ENCODE peak calls at places on chromosomes 3 and 15, in six cellular contexts. O, R, J, B, M and H are unnamed samples.

GRCh38 chr3:112615942-112616731 is 24.8 kb downstream of the CCDC80 start:
- DNase-seq in O (no peak), M (no peak), B (no peak), R (no peak), J (no peak), H (no peak)

GRCh38 chr3:123791898-123792297 is 92.2 kb downstream of the MYLK start:
- DNase-seq in B (no peak), R (no peak), M (no peak), J (no peak), O (no peak), H (no peak)

GRCh38 chr3:109718822-109719221 is 381.5 kb upstream of the DPPA4 start:
- DNase-seq in M (no peak), O (no peak), R (no peak), B (no peak), J (no peak), H (no peak)

GRCh38 chr15:90075420-90076289 is 26.6 kb downstream of the IDH2 start:
- DNase-seq in J (no peak), O (no peak), B (peak; percentile 5), M (no peak), R (no peak), H (no peak)

GRCh38 chr3:63576826-63577225 is 75.6 kb upstream of the SNTN start:
- DNase-seq in B (no peak), M (no peak), R (no peak), O (no peak), J (no peak), H (no peak)

GRCh38 chr3:53083496-53083895 is 37.6 kb upstream of the SFMBT1 start:
- DNase-seq in R (peak; percentile 65), B (no peak), O (no peak), J (no peak), M (no peak), H (no peak)

GRCh38 chr15:65979316-65979715 is 110.0 kb downstream of the RAB11A start:
- DNase-seq in R (peak; percentile 28), B (peak; percentile 1), O (no peak), M (no peak), J (peak; percentile 44), H (no peak)

GRCh38 chr3:134361162-134361831 is 12.9 kb downstream of the AMOTL2 start:
- DNase-seq in B (no peak), M (no peak), J (no peak), R (no peak), O (no peak), H (no peak)

GRCh38 chr3:156628095-156628690 is 46.2 kb upstream of the TIPARP start:
- DNase-seq in B (peak; percentile 72), M (no peak), J (no peak), R (no peak), O (no peak), H (no peak)

GRCh38 chr15:56817690-56818089 is 84.4 kb upstream of the ZNF280D start:
- DNase-seq in B (peak; percentile 80), O (no peak), M (no peak), J (no peak), R (peak; percentile 36), H (no peak)

GRCh38 chr15:34688699-34689098 is 66.1 kb downstream of the GJD2 start:
- DNase-seq in J (no peak), O (no peak), R (no peak), M (no peak), B (no peak), H (no peak)

GRCh38 chr3:136546718-136547117 is 205.5 kb downstream of the STAG1 start:
- DNase-seq in M (no peak), B (peak; percentile 32), O (no peak), R (no peak), J (no peak), H (no peak)

GRCh38 chr15:44535509-44536297 is 1.2 kb upstream of the EIF3J start:
- DNase-seq in O (peak; percentile 20), M (peak; percentile 50), R (peak; percentile 15), B (no peak), J (no peak), H (no peak)

GRCh38 chr3:184241447-184242296 is 7.1 kb downstream of the ALG3 start:
- DNase-seq in J (no peak), B (peak; percentile 14), R (peak; percentile 63), M (no peak), O (no peak), H (no peak)

GRCh38 chr3:150538324-150539208 is 7.7 kb downstream of the SERP1 start:
- DNase-seq in B (no peak), O (no peak), J (no peak), R (no peak), M (no peak), H (no peak)

GRCh38 chr3:104628185-104628789 is 738.4 kb upstream of the ALCAM start:
- DNase-seq in R (peak; percentile 13), B (peak; percentile 73), O (peak; percentile 24), M (no peak), J (peak; percentile 21), H (no peak)

GRCh38 chr15:100373942-100374341 is 32.2 kb upstream of the ADAMTS17 start:
- DNase-seq in R (no peak), O (no peak), J (no peak), M (no peak), B (no peak), H (no peak)

GRCh38 chr3:112417696-112418318 is 81.5 kb downstream of the BTLA start:
- DNase-seq in M (no peak), O (no peak), J (no peak), B (no peak), R (no peak), H (no peak)

GRCh38 chr15:92819312-92820232 is 80.6 kb upstream of the CHD2 start:
- DNase-seq in M (no peak), O (no peak), B (peak; percentile 35), R (no peak), J (no peak), H (no peak)

GRCh38 chr3:38575279-38575843 is 74.1 kb downstream of the SCN5A start:
- DNase-seq in J (no peak), R (no peak), B (no peak), M (no peak), O (no peak), H (no peak)

GRCh38 chr3:17765819-17766472 is 23.5 kb upstream of the TBC1D5 start:
- DNase-seq in R (no peak), J (no peak), M (no peak), O (no peak), B (no peak), H (no peak)

GRCh38 chr3:107928084-107928445 is 162.8 kb downstream of the CD47 start:
- DNase-seq in R (peak; percentile 60), J (peak; percentile 19), M (no peak), B (no peak), O (peak; percentile 52), H (no peak)

GRCh38 chr3:45387636-45388348 is 584 bp upstream of the LARS2 start:
- DNase-seq in M (no peak), R (no peak), B (no peak), J (no peak), O (no peak), H (no peak)

GRCh38 chr3:10164546-10165393 is at the start of gene IRAK2:
- DNase-seq in M (peak; percentile 73), O (peak; percentile 91), R (peak; percentile 75), B (peak; percentile 51), J (peak; percentile 76), H (no peak)

GRCh38 chr15:42707068-42707467 is 29.9 kb downstream of the CDAN1 start:
- DNase-seq in B (no peak), R (no peak), M (no peak), J (no peak), O (no peak), H (no peak)

GRCh38 chr3:135231646-135232625 is 436.9 kb downstream of the EPHB1 start:
- DNase-seq in O (no peak), M (no peak), R (no peak), B (no peak), J (no peak), H (no peak)

GRCh38 chr3:44309500-44309899 is 29.1 kb upstream of the TCAIM start:
- DNase-seq in O (no peak), J (no peak), M (no peak), R (no peak), B (peak; percentile 31), H (peak; percentile 58)

GRCh38 chr3:27681249-27681748 is 40.8 kb downstream of the EOMES start:
- DNase-seq in O (peak; percentile 55), M (peak; percentile 18), J (peak; percentile 35), R (peak; percentile 61), B (peak; percentile 64), H (peak; percentile 61)

GRCh38 chr3:83890763-83891135 is 1068.0 kb upstream of the CADM2 start:
- DNase-seq in M (no peak), J (no peak), O (no peak), R (no peak), B (no peak), H (no peak)

GRCh38 chr3:157088133-157088488 is 71.8 kb downstream of the CCNL1 start:
- DNase-seq in M (no peak), B (no peak), J (no peak), R (no peak), O (no peak), H (no peak)